ENCODE peak calls at places on chromosomes 11 and 22, in seven cellular contexts. O is NCI-H2081, R is hypothalamus, A is NCI-H1092 treated with DMSO at 0.1 percent for 48 hours, Y is aorta, E is activated T-helper 1 cell treated with Interleukin-2 at 50 U/mL for 16 hours, W is fibroblast of mammary gland. K is an unnamed sample.

GRCh38 chr11:102306048-102306575 is 11.2 kb upstream of the BIRC3 start:
- DNase-seq in Y (no peak), A (no peak), E (no peak), O (peak; percentile 71), R (no peak), W (no peak), K (peak; percentile 97)

GRCh38 chr11:45809456-45810395 is 4.8 kb downstream of the SLC35C1 start:
- DNase-seq in W (peak; percentile 29), Y (no peak), E (no peak), A (no peak), R (no peak), O (no peak), K (no peak)

GRCh38 chr11:67631853-67632174 is 2.1 kb upstream of the NUDT8 start:
- DNase-seq in O (no peak), A (no peak), Y (no peak), E (no peak), R (no peak), W (no peak), K (no peak)

GRCh38 chr11:62649486-62649885 is 3.1 kb upstream of the GANAB start:
- DNase-seq in A (no peak), W (no peak), R (no peak), O (no peak), E (no peak), Y (no peak), K (no peak)

GRCh38 chr22:38461057-38461413 is 6.0 kb upstream of the KCNJ4 start:
- DNase-seq in Y (no peak), E (no peak), O (no peak), A (no peak), W (no peak), R (no peak), K (no peak)

GRCh38 chr11:65539401-65540289 is 14.8 kb downstream of the SCYL1 start:
- DNase-seq in Y (no peak), W (no peak), R (no peak), A (no peak), E (no peak), O (peak; percentile 53), K (no peak)

GRCh38 chr22:25898707-25899365 is 156.8 kb downstream of the MYO18B start:
- DNase-seq in O (no peak), W (peak; percentile 1), E (no peak), Y (no peak), R (no peak), A (no peak), K (no peak)

GRCh38 chr11:88284306-88285057 is 53.1 kb downstream of the CTSC start:
- DNase-seq in A (peak; percentile 44), O (no peak), R (no peak), W (peak; percentile 30), Y (no peak), E (no peak), K (no peak)

GRCh38 chr11:80948781-80949180 is 1508.0 kb upstream of the TENM4 start:
- DNase-seq in Y (no peak), E (no peak), O (no peak), W (no peak), R (no peak), A (no peak), K (no peak)

GRCh38 chr11:37502202-37502601 is 904.2 kb upstream of the RAG2 start:
- DNase-seq in R (no peak), Y (no peak), O (no peak), E (no peak), A (no peak), W (peak; percentile 3), K (no peak)

GRCh38 chr11:113286509-113287497 is 27.6 kb upstream of the TTC12 start:
- DNase-seq in A (no peak), R (no peak), W (peak; percentile 9), E (no peak), O (no peak), Y (no peak), K (no peak)

GRCh38 chr11:15629690-15630321 is 515.1 kb downstream of the INSC start:
- DNase-seq in Y (no peak), W (no peak), E (no peak), A (no peak), R (no peak), O (no peak), K (no peak)

GRCh38 chr11:60251485-60252207 is 8.7 kb upstream of the MS4A4E start:
- DNase-seq in A (peak; percentile 2), W (no peak), Y (no peak), O (peak; percentile 48), E (no peak), R (no peak), K (no peak)

GRCh38 chr22:37675930-37676571 is 615 bp downstream of the LGALS1 start:
- DNase-seq in E (no peak), R (peak; percentile 27), Y (no peak), O (no peak), A (no peak), W (peak; percentile 37), K (no peak)

GRCh38 chr11:30749268-30749667 is 163.1 kb upstream of the MPPED2 start:
- DNase-seq in R (no peak), O (no peak), W (no peak), E (no peak), Y (no peak), A (no peak), K (no peak)

GRCh38 chr11:117950999-117951961 is 22.1 kb upstream of the TMPRSS13 start:
- DNase-seq in W (no peak), E (peak; percentile 18), A (no peak), R (no peak), Y (no peak), O (no peak), K (no peak)

GRCh38 chr11:75576445-75577049 is 14.5 kb downstream of the SERPINH1 start:
- DNase-seq in E (no peak), W (peak; percentile 55), R (no peak), Y (peak; percentile 85), O (no peak), A (no peak), K (no peak)

GRCh38 chr11:118148877-118149276 is 3.7 kb downstream of the SCN4B start:
- DNase-seq in E (no peak), Y (no peak), R (no peak), A (no peak), W (no peak), O (no peak), K (no peak)

GRCh38 chr11:15374418-15374817 is 259.7 kb downstream of the INSC start:
- DNase-seq in R (no peak), O (no peak), W (no peak), Y (no peak), E (no peak), A (no peak), K (no peak)

GRCh38 chr11:99366476-99366992 is 345.8 kb downstream of the CNTN5 start:
- DNase-seq in R (no peak), Y (no peak), A (no peak), E (no peak), W (no peak), O (peak; percentile 58), K (no peak)

GRCh38 chr11:127199306-127199801 is 198.8 kb upstream of the KIRREL3 start:
- DNase-seq in E (no peak), R (no peak), W (no peak), A (no peak), O (no peak), Y (no peak), K (no peak)

GRCh38 chr11:11510939-11511338 is 110.9 kb downstream of the GALNT18 start:
- DNase-seq in Y (no peak), R (peak; percentile 38), O (peak; percentile 89), A (peak; percentile 90), E (no peak), W (no peak), K (no peak)

GRCh38 chr11:119759747-119760412 is 30.9 kb upstream of the NECTIN1 start:
- DNase-seq in O (no peak), R (no peak), Y (no peak), E (no peak), W (no peak), A (no peak), K (no peak)

GRCh38 chr11:11701070-11701469 is 79.3 kb upstream of the GALNT18 start:
- DNase-seq in W (peak; percentile 47), O (no peak), A (no peak), E (no peak), Y (no peak), R (no peak), K (no peak)

GRCh38 chr11:61754534-61755482 is 2.4 kb downstream of the MYRF start:
- DNase-seq in R (no peak), A (no peak), E (no peak), Y (no peak), W (no peak), O (no peak), K (no peak)

GRCh38 chr22:44862981-44863860 is 110.8 kb downstream of the ARHGAP8 start:
- DNase-seq in W (no peak), O (no peak), R (no peak), A (no peak), E (no peak), Y (no peak), K (peak; percentile 60)

GRCh38 chr22:48577014-48577690 is 1250.5 kb downstream of the BRD1 start:
- DNase-seq in Y (no peak), A (no peak), R (no peak), O (peak; percentile 40), W (no peak), E (no peak), K (no peak)

GRCh38 chr11:80165763-80166162 is 724.9 kb upstream of the TENM4 start:
- DNase-seq in E (no peak), W (peak; percentile 7), O (no peak), A (no peak), R (no peak), Y (no peak), K (no peak)

GRCh38 chr11:74686792-74687191 is 44.4 kb downstream of the CHRDL2 start:
- DNase-seq in Y (peak; percentile 63), E (no peak), O (no peak), A (no peak), R (no peak), W (peak; percentile 93), K (no peak)

GRCh38 chr11:114156131-114156581 is 96.6 kb downstream of the ZBTB16 start:
- DNase-seq in E (no peak), R (no peak), W (no peak), A (no peak), Y (no peak), O (no peak), K (no peak)

GRCh38 chr11:65053826-65054503 is 4.4 kb downstream of the NAALADL1 start:
- DNase-seq in E (no peak), A (no peak), R (no peak), W (no peak), Y (no peak), O (no peak), K (no peak)

GRCh38 chr11:71286701-71287643 is 34.6 kb upstream of the SHANK2 start:
- DNase-seq in W (peak; percentile 98), E (no peak), O (no peak), A (peak; percentile 31), R (peak; percentile 33), Y (no peak), K (no peak)

GRCh38 chr22:22422629-22423112 is 85.9 kb downstream of the ZNF280B start:
- DNase-seq in A (peak; percentile 66), R (no peak), Y (peak; percentile 82), W (peak; percentile 63), E (peak; percentile 25), O (peak; percentile 37), K (no peak)

GRCh38 chr11:70405679-70406395 is 7.5 kb downstream of the CTTN start:
- DNase-seq in A (no peak), O (no peak), R (no peak), W (no peak), Y (no peak), E (no peak), K (no peak)

GRCh38 chr11:10654211-10655150 is 39.1 kb downstream of the IRAG1 start:
- DNase-seq in O (peak; percentile 63), A (peak; percentile 57), E (no peak), Y (no peak), R (no peak), W (peak; percentile 86), K (no peak)

GRCh38 chr11:32325187-32325586 is 110.2 kb downstream of the WT1 start:
- DNase-seq in A (no peak), W (no peak), E (no peak), Y (no peak), R (no peak), O (no peak), K (no peak)